ENCODE peak calls at places on chromosome 18, in seven cellular contexts. Z is stimulated activated CD4-positive, alpha-beta T cell treated with anti-CD3 and anti-CD28 coated beads, Interleukin-2, amount 100 ng/mL, for 48 hours; B is tibial artery; R is stimulated activated naive CD4-positive, alpha-beta T cell; Y is H7; A is fibroblast of mammary gland; I is hypothalamus. O is an unnamed sample.

GRCh38 chr18:33916200-33916599 is 308.5 kb downstream of the NOL4 start:
- DNase-seq in Z (no peak), B (no peak), R (no peak), Y (peak), A (no peak), I (no peak), O (no peak)

GRCh38 chr18:79682481-79682880 is 2.9 kb downstream of the CTDP1 start:
- DNase-seq in Z (no peak), B (peak), R (no peak), Y (no peak), A (no peak), I (no peak), O (no peak)

GRCh38 chr18:59623456-59624383 is 73.5 kb downstream of the CCBE1 start:
- DNase-seq in Z (no peak), B (no peak), R (no peak), Y (no peak), A (peak), I (no peak), O (no peak)

GRCh38 chr18:32380559-32380958 is 90.1 kb downstream of the GAREM1 start:
- DNase-seq in Z (no peak), B (no peak), R (no peak), Y (peak), A (peak), I (no peak), O (no peak)

GRCh38 chr18:7011142-7011541 is 106.5 kb downstream of the LAMA1 start:
- DNase-seq in Z (no peak), B (no peak), R (no peak), Y (no peak), A (no peak), I (no peak), O (no peak)

GRCh38 chr18:23844991-23845680 is 155.9 kb downstream of the LAMA3 start:
- DNase-seq in Z (no peak), B (no peak), R (no peak), Y (peak), A (no peak), I (no peak), O (no peak)

GRCh38 chr18:63161728-63162195 is 157.8 kb downstream of the BCL2 start:
- DNase-seq in Z (peak), B (peak), R (peak), Y (no peak), A (peak), I (no peak), O (peak)

GRCh38 chr18:40367576-40367975 is 1587.5 kb upstream of the PIK3C3 start:
- DNase-seq in Z (no peak), B (no peak), R (no peak), Y (no peak), A (no peak), I (no peak), O (no peak)

GRCh38 chr18:79749251-79750191 is 48.2 kb upstream of the KCNG2 start:
- DNase-seq in Z (no peak), B (peak), R (no peak), Y (no peak), A (no peak), I (peak), O (no peak)

GRCh38 chr18:56148373-56148772 is 490.0 kb downstream of the TXNL1 start:
- DNase-seq in Z (no peak), B (no peak), R (no peak), Y (no peak), A (peak), I (no peak), O (no peak)